ENCODE peak calls at places on chromosomes 16 and 17, in ten cellular contexts. R, Y, O, U, A, G, I, N, Q and Z are unnamed samples.

GRCh38 chr16:15765880-15766279 is 90.9 kb downstream of the MYH11 start:
- DNase-seq in U (peak; percentile 79), Q (peak; percentile 64), I (peak; percentile 64), O (peak; percentile 45), R (peak; percentile 40), N (peak; percentile 73), G (no peak), A (peak; percentile 23), Y (no peak), Z (peak; percentile 13)

GRCh38 chr16:30740364-30741251 is 7.6 kb upstream of the PHKG2 start:
- DNase-seq in O (no peak), R (peak; percentile 99), Q (no peak), I (no peak), Y (peak; percentile 97), N (no peak), A (no peak), G (no peak), U (no peak), Z (peak; percentile 33)

GRCh38 chr16:88083582-88083981 is 132.3 kb downstream of the BANP start:
- DNase-seq in Y (no peak), R (no peak), I (no peak), N (no peak), O (no peak), Q (no peak), A (no peak), U (no peak), G (no peak), Z (no peak)

GRCh38 chr16:7624871-7625766 is 292.5 kb downstream of the RBFOX1 start:
- DNase-seq in A (no peak), R (no peak), N (no peak), Y (no peak), U (no peak), I (no peak), Q (no peak), O (no peak), G (no peak), Z (no peak)

GRCh38 chr17:44911133-44912001 is 3.9 kb downstream of the GFAP start:
- DNase-seq in G (no peak), I (peak; percentile 32), O (no peak), R (peak; percentile 74), Q (peak; percentile 49), A (peak; percentile 9), U (peak; percentile 85), Y (no peak), N (peak; percentile 63), Z (peak; percentile 40)

GRCh38 chr16:46687486-46687885 is 1.5 kb downstream of the VPS35 start:
- DNase-seq in U (no peak), G (no peak), A (no peak), O (no peak), Y (no peak), R (no peak), N (no peak), I (no peak), Q (no peak), Z (no peak)

GRCh38 chr17:50022463-50023130 is 27.6 kb upstream of the DLX3 start:
- DNase-seq in I (no peak), O (no peak), A (no peak), U (no peak), Q (no peak), N (no peak), R (no peak), Y (peak; percentile 45), G (no peak), Z (no peak)

GRCh38 chr16:48499822-48500440 is 110.0 kb downstream of the N4BP1 start:
- DNase-seq in O (peak; percentile 87), Y (peak; percentile 71), A (peak; percentile 46), R (peak; percentile 56), I (no peak), U (no peak), N (no peak), Q (no peak), G (no peak), Z (peak; percentile 19)

GRCh38 chr17:78676415-78677302 is 99.5 kb upstream of the DNAH17 start:
- DNase-seq in O (no peak), I (no peak), R (no peak), A (no peak), N (no peak), U (no peak), Q (no peak), G (no peak), Y (no peak), Z (no peak)

GRCh38 chr16:75379911-75380847 is 53.1 kb downstream of the CFDP1 start:
- DNase-seq in U (no peak), Q (peak; percentile 24), G (no peak), A (no peak), N (peak; percentile 68), Y (no peak), R (no peak), I (peak; percentile 56), O (no peak), Z (no peak)

GRCh38 chr17:50668838-50669581 is 34.3 kb downstream of the ABCC3 start:
- DNase-seq in G (no peak), Q (no peak), O (no peak), A (no peak), I (no peak), Y (no peak), N (no peak), R (no peak), U (no peak), Z (no peak)

GRCh38 chr17:48012151-48012520 is 25.5 kb downstream of the COPZ2 start:
- DNase-seq in G (peak; percentile 50), Q (peak; percentile 61), R (peak; percentile 39), A (peak; percentile 97), I (peak; percentile 85), N (peak; percentile 60), Y (no peak), U (peak; percentile 98), O (peak; percentile 90), Z (peak; percentile 90)

GRCh38 chr16:67662653-67663010 is 1.9 kb downstream of the PARD6A start:
- DNase-seq in R (no peak), A (no peak), O (no peak), G (no peak), Q (no peak), U (no peak), I (no peak), Y (no peak), N (no peak), Z (no peak)

GRCh38 chr16:67154578-67155304 is 3.9 kb upstream of the B3GNT9 start:
- DNase-seq in R (no peak), N (no peak), I (no peak), G (no peak), A (no peak), Y (no peak), U (no peak), O (no peak), Q (no peak), Z (no peak)

GRCh38 chr16:48109496-48109895 is 46.3 kb downstream of the ABCC12 start:
- DNase-seq in N (no peak), U (no peak), O (no peak), Q (no peak), I (no peak), A (no peak), G (no peak), Y (no peak), R (no peak), Z (no peak)

GRCh38 chr16:2371421-2371820 is 30.9 kb upstream of the ABCA3 start:
- DNase-seq in A (no peak), Q (no peak), U (no peak), G (no peak), N (no peak), I (no peak), O (no peak), R (no peak), Y (no peak), Z (no peak)

GRCh38 chr17:42288078-42288984 is at the start of gene STAT5A:
- DNase-seq in A (no peak), N (peak; percentile 84), Y (peak; percentile 98), I (peak; percentile 63), Q (peak; percentile 76), R (peak; percentile 88), G (no peak), O (no peak), U (peak; percentile 78), Z (peak; percentile 79)

GRCh38 chr16:86074651-86075487 is 175.9 kb downstream of the IRF8 start:
- DNase-seq in N (no peak), I (no peak), A (no peak), G (no peak), Y (peak; percentile 82), Q (no peak), O (no peak), U (no peak), R (no peak), Z (no peak)

GRCh38 chr16:83931556-83931955 is 21.5 kb upstream of the OSGIN1 start:
- DNase-seq in I (no peak), Q (no peak), A (no peak), U (no peak), O (no peak), Y (no peak), R (no peak), N (no peak), G (no peak), Z (no peak)

GRCh38 chr16:77289331-77289809 is 90.2 kb downstream of the SYCE1L start:
- DNase-seq in Y (no peak), A (no peak), O (no peak), N (no peak), Q (no peak), G (no peak), R (peak; percentile 95), I (no peak), U (no peak), Z (no peak)

GRCh38 chr17:66348605-66349165 is 46.3 kb downstream of the PRKCA start:
- DNase-seq in Q (no peak), N (peak; percentile 21), U (peak; percentile 72), Y (no peak), O (peak; percentile 37), A (peak; percentile 2), R (peak; percentile 73), G (no peak), I (no peak), Z (peak; percentile 48)

GRCh38 chr16:57299009-57299718 is 14.7 kb upstream of the PLLP start:
- DNase-seq in Y (peak; percentile 93), G (no peak), A (peak; percentile 61), I (no peak), R (no peak), U (peak; percentile 78), Q (no peak), O (peak; percentile 22), N (no peak), Z (no peak)

GRCh38 chr16:56988161-56988947 is 1.0 kb upstream of the NLRC5 start:
- DNase-seq in U (no peak), A (no peak), N (no peak), O (no peak), Q (no peak), Y (no peak), G (no peak), R (no peak), I (no peak), Z (no peak)

GRCh38 chr17:35051579-35052239 is 11.8 kb downstream of the RFFL start:
- DNase-seq in O (no peak), R (no peak), A (no peak), N (peak; percentile 50), G (no peak), Q (no peak), U (no peak), Y (no peak), I (peak; percentile 33), Z (no peak)

GRCh38 chr16:31529398-31530312 is 2.0 kb downstream of the AHSP start:
- DNase-seq in Y (no peak), I (no peak), U (no peak), A (no peak), R (peak; percentile 7), N (no peak), G (no peak), Q (no peak), O (peak; percentile 6), Z (no peak)

GRCh38 chr16:80045944-80046660 is 445.6 kb upstream of the MAF start:
- DNase-seq in Y (no peak), N (no peak), I (no peak), R (no peak), U (no peak), Q (no peak), O (peak; percentile 76), A (no peak), G (no peak), Z (no peak)

GRCh38 chr17:48456584-48456983 is 26.6 kb upstream of the SKAP1 start:
- DNase-seq in G (no peak), Y (no peak), O (no peak), I (peak; percentile 84), Q (no peak), R (no peak), N (no peak), A (no peak), U (no peak), Z (peak; percentile 88)

GRCh38 chr17:81322271-81323082 is 27.4 kb upstream of the SLC38A10 start:
- DNase-seq in G (no peak), Y (no peak), Q (peak; percentile 89), N (no peak), U (peak; percentile 51), I (peak; percentile 41), O (no peak), A (no peak), R (peak; percentile 27), Z (no peak)